ENCODE peak calls at places on chromosomes 13 and 19, in four cellular contexts. L is T-helper 2 cell; E is activated CD4-positive, alpha-beta T cell treated with anti-CD3 and anti-CD28 coated beads, Interleukin-2, amount 50 U/mL, for 24 hours; V is small intestine. W is an unnamed sample.

GRCh38 chr19:35718345-35719041 is 690 bp downstream of the KMT2B start:
- DNase-seq in E (no peak), L (peak; percentile 36), V (peak; percentile 38), W (no peak)

GRCh38 chr13:107824636-107825035 is 390.7 kb downstream of the LIG4 start:
- DNase-seq in V (no peak), E (no peak), L (no peak), W (no peak)

GRCh38 chr13:103291693-103292572 is 225.7 kb upstream of the SLC10A2 start:
- DNase-seq in V (no peak), L (no peak), E (no peak), W (no peak)

GRCh38 chr13:76672422-76672821 is 213.8 kb downstream of the KCTD12 start:
- DNase-seq in V (no peak), L (no peak), E (no peak), W (no peak)

GRCh38 chr19:604355-604754 is 14.7 kb downstream of the HCN2 start:
- DNase-seq in L (peak; percentile 38), E (no peak), V (no peak), W (no peak)

GRCh38 chr13:52725302-52725701 is 14.3 kb downstream of the CNMD start:
- DNase-seq in L (no peak), V (no peak), E (no peak), W (no peak)

GRCh38 chr19:4233282-4233853 is 4.0 kb downstream of the EBI3 start:
- DNase-seq in L (peak; percentile 52), V (peak; percentile 29), E (peak; percentile 54), W (peak; percentile 71)

GRCh38 chr19:452829-453228 is 8.0 kb downstream of the SHC2 start:
- DNase-seq in V (no peak), E (no peak), L (no peak), W (no peak)

GRCh38 chr19:12055784-12056183 is 3.0 kb upstream of the ZNF878 start:
- DNase-seq in E (no peak), L (no peak), V (no peak), W (no peak)

GRCh38 chr19:19211499-19212432 is at the start of gene NCAN:
- DNase-seq in L (no peak), V (no peak), E (no peak), W (no peak)

GRCh38 chr13:51453308-51453958 is 597 bp upstream of the INTS6 start:
- DNase-seq in V (peak; percentile 86), E (peak; percentile 72), L (peak; percentile 73), W (peak; percentile 87)

GRCh38 chr19:19554074-19555023 is 16.3 kb downstream of the CILP2 start:
- DNase-seq in V (peak; percentile 51), E (peak; percentile 42), L (peak; percentile 43), W (peak; percentile 43)

GRCh38 chr19:42386974-42387707 is 3.0 kb downstream of the CNFN start:
- DNase-seq in V (peak; percentile 77), E (peak; percentile 57), L (peak; percentile 63), W (peak; percentile 86)

GRCh38 chr19:4323692-4324091 is 14.9 kb downstream of the STAP2 start:
- DNase-seq in L (no peak), V (no peak), E (no peak), W (no peak)

GRCh38 chr13:62643007-62643483 is 1227.4 kb upstream of the PCDH20 start:
- DNase-seq in E (peak; percentile 3), V (peak; percentile 35), L (no peak), W (no peak)

GRCh38 chr13:108795841-108796240 is 166.4 kb downstream of the MYO16 start:
- DNase-seq in E (no peak), V (no peak), L (no peak), W (no peak)

GRCh38 chr13:34376483-34376882 is 558.5 kb downstream of the RFC3 start:
- DNase-seq in L (no peak), V (no peak), E (no peak), W (no peak)

GRCh38 chr13:33637978-33638743 is 179.8 kb upstream of the RFC3 start:
- DNase-seq in E (no peak), L (no peak), V (no peak), W (no peak)

GRCh38 chr19:4369109-4369887 is 25.9 kb downstream of the MPND start:
- DNase-seq in E (peak; percentile 60), V (peak; percentile 83), L (peak; percentile 67), W (peak; percentile 69)

GRCh38 chr19:28609091-28609755 is 603.7 kb downstream of the UQCRFS1 start:
- DNase-seq in V (no peak), E (no peak), L (no peak), W (no peak)

GRCh38 chr13:20441066-20441465 is 84.6 kb downstream of the CRYL1 start:
- DNase-seq in L (no peak), V (no peak), E (no peak), W (no peak)

GRCh38 chr19:51478381-51479285 is at the start of gene CEACAM18:
- DNase-seq in L (no peak), E (no peak), V (peak; percentile 92), W (no peak)

GRCh38 chr19:39408392-39409206 is 2.0 kb downstream of the ZFP36 start:
- DNase-seq in V (peak; percentile 66), E (no peak), L (no peak), W (peak; percentile 37)

GRCh38 chr19:5671600-5671999 is 8.7 kb downstream of the MICOS13 start:
- DNase-seq in E (no peak), V (no peak), L (no peak), W (no peak)

GRCh38 chr19:10863107-10863700 is 8.1 kb upstream of the CARM1 start:
- DNase-seq in L (no peak), V (peak; percentile 33), E (no peak), W (no peak)

GRCh38 chr13:31172001-31172400 is 10.3 kb upstream of the HSPH1 start:
- DNase-seq in E (no peak), L (no peak), V (no peak), W (no peak)

GRCh38 chr13:86741762-86742285 is 929.3 kb upstream of the SLITRK5 start:
- DNase-seq in L (no peak), V (no peak), E (no peak), W (no peak)

GRCh38 chr19:13119654-13120053 is 1.6 kb downstream of the NACC1 start:
- DNase-seq in V (no peak), L (no peak), E (no peak), W (no peak)

GRCh38 chr13:62633448-62633847 is 1217.8 kb upstream of the PCDH20 start:
- DNase-seq in V (no peak), L (no peak), E (no peak), W (no peak)

GRCh38 chr19:33239223-33239975 is 13.7 kb upstream of the SLC7A10 start:
- DNase-seq in L (no peak), V (no peak), E (no peak), W (no peak)

GRCh38 chr19:46944918-46945628 is 74.6 kb upstream of the NPAS1 start:
- DNase-seq in E (no peak), V (peak; percentile 87), L (no peak), W (no peak)

GRCh38 chr13:80787604-80788003 is 446.7 kb upstream of the SPRY2 start:
- DNase-seq in E (no peak), V (no peak), L (no peak), W (no peak)

W was measured in activated B cell treated with CpG ODN at 0.5 μM for 24 hours.